ENCODE peak calls at places on chromosomes 16 and 17, in four cellular contexts. One of them, this sample, is unnamed.

GRCh38 chr16:86355114-86355513 is 155.2 kb upstream of the FOXF1 start:
- DNase-seq in H1: no peak
- DNase-seq in GM12878: no peak
- DNase-seq in HepG2: no peak
- DNase-seq in this sample: no peak

GRCh38 chr17:61597606-61598005 is 6.6 kb upstream of the NACA2 start:
- DNase-seq in H1: no peak
- DNase-seq in GM12878: no peak
- DNase-seq in HepG2: no peak
- DNase-seq in this sample: peak

GRCh38 chr16:55179858-55180585 is 144.0 kb upstream of the IRX6 start:
- DNase-seq in H1: no peak
- DNase-seq in GM12878: no peak
- DNase-seq in HepG2: no peak
- DNase-seq in this sample: no peak

GRCh38 chr16:1539720-1540555 is 6.5 kb downstream of the TMEM204 start:
- DNase-seq in H1: no peak
- DNase-seq in GM12878: no peak
- DNase-seq in HepG2: no peak
- DNase-seq in this sample: no peak

GRCh38 chr17:65230040-65230439 is 92.9 kb downstream of the RGS9 start:
- DNase-seq in H1: no peak
- DNase-seq in GM12878: no peak
- DNase-seq in HepG2: no peak
- DNase-seq in this sample: no peak

GRCh38 chr16:48963901-48964615 is 317.6 kb downstream of the CBLN1 start:
- DNase-seq in H1: no peak
- DNase-seq in GM12878: no peak
- DNase-seq in HepG2: no peak
- DNase-seq in this sample: no peak

GRCh38 chr16:85166281-85166680 is 54.0 kb upstream of the CIBAR2 start:
- DNase-seq in H1: no peak
- DNase-seq in GM12878: no peak
- DNase-seq in HepG2: no peak
- DNase-seq in this sample: no peak

GRCh38 chr16:11256657-11257130 is 690 bp upstream of the SOCS1 start:
- DNase-seq in H1: no peak
- DNase-seq in GM12878: no peak
- DNase-seq in HepG2: no peak
- DNase-seq in this sample: peak

GRCh38 chr16:14211856-14212543 is 140.9 kb downstream of the MRTFB start:
- DNase-seq in H1: no peak
- DNase-seq in GM12878: no peak
- DNase-seq in HepG2: no peak
- DNase-seq in this sample: no peak

GRCh38 chr17:50443492-50444051 is 17.6 kb downstream of the ACSF2 start:
- DNase-seq in H1: no peak
- DNase-seq in GM12878: no peak
- DNase-seq in HepG2: no peak
- DNase-seq in this sample: no peak

GRCh38 chr16:51553910-51554309 is 402.8 kb upstream of the SALL1 start:
- DNase-seq in H1: no peak
- DNase-seq in GM12878: no peak
- DNase-seq in HepG2: no peak
- DNase-seq in this sample: no peak

GRCh38 chr17:47806026-47806912 is 15.3 kb downstream of the OSBPL7 start:
- DNase-seq in H1: no peak
- DNase-seq in GM12878: no peak
- DNase-seq in HepG2: no peak
- DNase-seq in this sample: peak

GRCh38 chr17:17887752-17888304 is 51.0 kb upstream of the SREBF1 start:
- DNase-seq in H1: no peak
- DNase-seq in GM12878: no peak
- DNase-seq in HepG2: no peak
- DNase-seq in this sample: no peak

GRCh38 chr17:41284043-41284442 is 8.5 kb downstream of the KRTAP9-7 start:
- DNase-seq in H1: no peak
- DNase-seq in GM12878: no peak
- DNase-seq in HepG2: peak
- DNase-seq in this sample: no peak

GRCh38 chr17:81239714-81240555 is 817 bp downstream of the NDUFAF8 start:
- DNase-seq in H1: no peak
- DNase-seq in GM12878: no peak
- DNase-seq in HepG2: no peak
- DNase-seq in this sample: peak

GRCh38 chr17:17421346-17422216 is 55.2 kb upstream of the MED9 start:
- DNase-seq in H1: no peak
- DNase-seq in GM12878: no peak
- DNase-seq in HepG2: no peak
- DNase-seq in this sample: no peak

GRCh38 chr16:52471650-52472370 is 75.1 kb downstream of the TOX3 start:
- DNase-seq in H1: no peak
- DNase-seq in GM12878: no peak
- DNase-seq in HepG2: no peak
- DNase-seq in this sample: no peak

GRCh38 chr17:42766124-42766523 is 5.1 kb downstream of the RAMP2 start:
- DNase-seq in H1: no peak
- DNase-seq in GM12878: no peak
- DNase-seq in HepG2: peak
- DNase-seq in this sample: no peak

GRCh38 chr17:3596804-3597464 is 12.3 kb downstream of the TRPV1 start:
- DNase-seq in H1: no peak
- DNase-seq in GM12878: no peak
- DNase-seq in HepG2: no peak
- DNase-seq in this sample: no peak

GRCh38 chr17:74385201-74385600 is 17.9 kb downstream of the GPR142 start:
- DNase-seq in H1: no peak
- DNase-seq in GM12878: no peak
- DNase-seq in HepG2: no peak
- DNase-seq in this sample: no peak

GRCh38 chr17:46001390-46002310 is 2.6 kb downstream of the STH start:
- DNase-seq in H1: no peak
- DNase-seq in GM12878: no peak
- DNase-seq in HepG2: peak
- DNase-seq in this sample: no peak

GRCh38 chr17:72525225-72525988 is 404.6 kb downstream of the SOX9 start:
- DNase-seq in H1: no peak
- DNase-seq in GM12878: no peak
- DNase-seq in HepG2: peak
- DNase-seq in this sample: no peak

GRCh38 chr17:7836596-7837374 is 2.8 kb downstream of the KDM6B start:
- DNase-seq in H1: peak
- DNase-seq in GM12878: peak
- DNase-seq in HepG2: peak
- DNase-seq in this sample: peak

GRCh38 chr17:31327534-31328526 is 6.4 kb upstream of the EVI2A start:
- DNase-seq in H1: no peak
- DNase-seq in GM12878: no peak
- DNase-seq in HepG2: peak
- DNase-seq in this sample: no peak
- TF ChIP-seq USF2 in H1: no peak
- TF ChIP-seq USF2 in GM12878: no peak
- TF ChIP-seq USF2 in HepG2: no peak
- TF ChIP-seq USF2 in this sample: no peak

GRCh38 chr16:56589141-56590039 is at the start of gene MT3:
- DNase-seq in H1: no peak
- DNase-seq in GM12878: no peak
- DNase-seq in HepG2: no peak
- DNase-seq in this sample: peak
- TF ChIP-seq TCF12 in H1: no peak
- TF ChIP-seq TCF12 in GM12878: no peak
- TF ChIP-seq TCF12 in HepG2: no peak
- TF ChIP-seq TCF12 in this sample: no peak

GRCh38 chr17:39826334-39826733 is 37.8 kb downstream of the IKZF3 start:
- DNase-seq in H1: no peak
- DNase-seq in GM12878: no peak
- DNase-seq in HepG2: no peak
- DNase-seq in this sample: no peak
- TF ChIP-seq USF2 in H1: no peak
- TF ChIP-seq USF2 in GM12878: no peak
- TF ChIP-seq USF2 in HepG2: no peak
- TF ChIP-seq USF2 in this sample: no peak

DNA sequence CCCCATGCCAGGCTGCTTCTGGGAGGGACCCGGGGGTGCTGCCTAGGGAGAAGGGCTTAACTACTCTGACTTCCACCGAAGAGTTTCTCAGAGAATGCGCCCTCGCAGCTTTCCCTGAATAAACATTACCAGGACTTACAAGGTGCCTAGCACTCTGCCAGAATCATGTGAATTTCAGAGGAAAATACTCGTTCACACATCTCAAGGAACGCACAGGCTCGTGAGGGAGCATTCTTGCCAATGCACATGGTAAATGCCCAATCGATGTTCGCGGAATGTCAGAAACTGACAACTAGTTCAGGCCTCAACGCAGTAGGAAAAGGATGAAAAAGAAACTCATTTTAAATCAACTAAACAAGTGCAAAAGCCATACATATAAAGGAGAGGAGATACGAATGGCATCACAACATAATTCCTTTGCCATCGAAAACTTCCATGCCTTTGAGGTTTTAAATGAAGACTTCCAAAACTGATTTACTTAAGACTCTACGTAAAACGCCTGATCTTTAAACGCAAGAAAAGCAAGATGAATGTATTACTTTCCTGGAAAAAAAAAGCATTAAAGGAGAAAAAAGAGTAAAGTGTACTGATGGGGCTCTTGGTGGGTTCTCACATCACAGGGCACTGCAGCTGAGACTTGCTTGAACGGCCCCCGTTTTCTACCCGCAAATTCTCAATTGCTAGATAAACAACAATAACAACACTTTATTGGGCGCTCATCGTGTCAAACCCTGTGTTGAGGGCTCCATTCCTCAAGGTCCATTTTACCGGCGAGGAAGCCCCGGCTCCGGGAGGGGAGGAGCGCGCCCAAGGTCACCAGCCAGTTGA is 827 bp downstream of the CMC2 start:
- DNase-seq in H1: no peak
- DNase-seq in GM12878: no peak
- DNase-seq in HepG2: peak
- DNase-seq in this sample: no peak
- TF ChIP-seq TCF12 in H1: no peak
- TF ChIP-seq TCF12 in GM12878: no peak
- TF ChIP-seq TCF12 in HepG2: no peak
- TF ChIP-seq TCF12 in this sample: no peak

DNA sequence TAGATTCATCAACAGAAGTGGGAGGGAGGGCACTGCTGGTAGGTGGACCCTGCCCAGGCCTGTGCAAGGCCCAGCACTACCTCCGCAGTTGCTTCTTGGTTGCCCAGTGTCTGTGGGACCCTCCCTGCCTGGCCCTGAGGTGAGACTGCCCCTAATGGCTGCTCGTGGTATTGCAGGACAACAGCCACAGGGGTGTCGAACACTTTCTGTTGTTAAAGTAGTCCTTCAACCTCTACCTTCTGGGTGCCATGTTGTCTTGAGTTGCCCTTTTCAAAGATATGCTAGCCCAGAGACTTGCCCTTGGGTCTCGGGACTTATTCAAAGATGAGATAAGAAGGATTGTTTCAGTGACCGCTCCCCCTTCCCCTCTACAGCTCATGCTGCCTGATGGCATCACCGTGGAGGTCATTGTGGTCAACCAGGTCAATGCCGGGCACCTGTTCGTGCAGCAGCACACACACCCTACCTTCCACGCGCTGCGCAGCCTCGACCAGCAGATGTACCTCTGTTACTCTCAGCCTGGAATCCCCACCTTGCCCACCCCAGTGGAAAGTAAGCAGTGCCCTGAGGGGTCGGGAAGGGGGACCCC is 29.1 kb downstream of the AKAP1 start:
- DNase-seq in H1: peak
- DNase-seq in GM12878: no peak
- DNase-seq in HepG2: peak
- DNase-seq in this sample: peak
- TF ChIP-seq USF2 in H1: no peak
- TF ChIP-seq USF2 in GM12878: no peak
- TF ChIP-seq USF2 in HepG2: no peak
- TF ChIP-seq USF2 in this sample: no peak

GRCh38 chr17:27605409-27605808 is 25.6 kb upstream of the LGALS9 start:
- DNase-seq in H1: no peak
- DNase-seq in GM12878: no peak
- DNase-seq in HepG2: no peak
- DNase-seq in this sample: no peak
- TF ChIP-seq TCF12 in H1: no peak
- TF ChIP-seq TCF12 in GM12878: no peak
- TF ChIP-seq TCF12 in HepG2: no peak
- TF ChIP-seq TCF12 in this sample: no peak

DNA sequence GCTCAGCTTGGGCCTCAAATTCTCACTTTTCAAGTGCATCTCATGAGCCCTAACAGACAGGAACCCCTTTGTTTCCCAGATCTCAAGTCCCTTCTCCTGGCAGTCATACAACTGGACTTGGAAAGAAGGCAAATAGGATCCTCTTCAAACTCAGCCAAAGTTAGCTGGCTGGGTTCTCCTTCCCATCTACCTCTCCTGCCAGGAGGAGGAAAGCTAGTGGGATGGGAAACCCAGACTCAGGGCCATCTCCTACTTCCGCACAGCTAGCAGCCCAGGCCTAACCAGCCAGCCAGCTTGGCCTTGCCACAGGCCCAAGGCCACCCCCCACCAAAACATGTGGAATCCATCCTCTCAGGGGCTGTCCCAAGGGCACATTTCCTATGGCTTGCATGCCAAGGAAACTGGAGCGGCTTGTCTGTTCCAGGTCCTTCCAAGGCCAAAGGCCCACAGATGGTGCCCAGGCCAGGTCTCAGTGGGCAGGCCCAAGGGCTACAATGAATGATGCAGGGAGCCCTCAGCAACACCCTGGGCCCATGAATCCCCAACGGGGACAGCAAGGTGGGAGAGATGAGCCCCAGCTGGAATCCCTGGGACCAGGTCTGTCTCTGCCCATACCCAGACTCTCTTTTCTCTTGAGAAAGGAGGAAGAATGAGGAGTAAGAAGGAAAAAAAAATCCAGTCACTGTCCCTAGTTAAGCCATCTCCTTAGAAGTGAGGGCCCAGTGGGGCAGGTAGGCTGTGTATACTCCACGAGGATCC is 1.7 kb downstream of the SMARCD2 start:
- DNase-seq in H1: no peak
- DNase-seq in GM12878: no peak
- DNase-seq in HepG2: no peak
- DNase-seq in this sample: no peak
- TF ChIP-seq USF2 in H1: no peak
- TF ChIP-seq USF2 in GM12878: no peak
- TF ChIP-seq USF2 in HepG2: no peak
- TF ChIP-seq USF2 in this sample: no peak

DNA sequence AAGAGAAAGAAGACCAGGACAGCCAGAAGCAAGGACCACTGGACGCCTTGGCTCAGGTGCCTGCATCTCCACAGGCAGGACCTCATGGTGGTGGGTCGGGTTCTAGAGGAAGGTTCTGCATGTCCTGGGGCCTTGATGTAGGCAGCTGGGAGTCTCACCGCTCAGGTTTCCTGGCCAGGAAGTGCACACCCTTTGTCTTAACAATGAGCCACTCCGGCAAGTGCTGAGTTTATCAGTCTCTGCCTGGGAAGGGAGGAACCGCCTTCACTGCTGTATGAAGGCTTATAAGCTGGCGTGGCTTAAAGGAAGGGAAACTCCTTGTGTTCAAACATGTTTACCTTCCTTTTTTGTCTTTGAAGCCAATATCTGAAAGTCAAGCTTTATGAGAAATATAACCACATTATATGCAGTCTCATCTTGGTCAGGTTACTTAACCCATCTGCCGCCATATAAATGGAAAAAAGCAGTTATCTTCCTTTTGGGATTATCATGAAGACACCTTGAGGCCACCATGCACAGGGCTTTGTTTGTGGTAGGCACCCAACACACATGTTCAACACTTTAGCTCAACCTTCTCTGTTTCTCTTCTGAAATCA is at the start of gene ST6GALNAC1:
- DNase-seq in H1: no peak
- DNase-seq in GM12878: no peak
- DNase-seq in HepG2: no peak
- DNase-seq in this sample: no peak
- TF ChIP-seq TCF12 in H1: no peak
- TF ChIP-seq TCF12 in GM12878: no peak
- TF ChIP-seq TCF12 in HepG2: no peak
- TF ChIP-seq TCF12 in this sample: no peak

This sample was measured in SK-N-SH.